ENCODE peak calls at places on chromosomes 2 and 18, in five cellular contexts. N is foreskin fibroblast; V is frontal cortex; K is activated CD4-positive, alpha-beta T cell treated with anti-CD3 and anti-CD28 coated beads, Interleukin-2, amount 10 ng/mL, durations not matched to agents 24 days and 14 days; T is fibroblast of lung. U is an unnamed sample.

GRCh38 chr18:49048361-49048760 is 97.6 kb upstream of the SMAD7 start:
- DNase-seq in N (peak; percentile 64), V (no peak), K (no peak), T (peak; percentile 68), U (peak; percentile 88)

GRCh38 chr2:239462671-239463506 is 62.1 kb upstream of the HDAC4 start:
- DNase-seq in N (no peak), V (no peak), K (no peak), T (no peak), U (no peak)

GRCh38 chr2:10139536-10139935 is 17.0 kb downstream of the RRM2 start:
- DNase-seq in N (no peak), V (no peak), K (no peak), T (no peak), U (no peak)

GRCh38 chr2:7988440-7988839 is 693.4 kb upstream of the ID2 start:
- DNase-seq in N (no peak), V (no peak), K (no peak), T (no peak), U (no peak)

GRCh38 chr18:70181015-70181414 is 24.5 kb downstream of the RTTN start:
- DNase-seq in N (peak; percentile 77), V (no peak), K (no peak), T (peak; percentile 94), U (peak; percentile 40)

GRCh38 chr18:11859903-11860407 is 8.7 kb downstream of the CHMP1B start:
- DNase-seq in N (peak; percentile 80), V (no peak), K (no peak), T (peak; percentile 88), U (peak; percentile 67)

GRCh38 chr2:174449033-174449432 is 37.8 kb downstream of the GPR155 start:
- DNase-seq in N (no peak), V (no peak), K (no peak), T (no peak), U (peak; percentile 24)

GRCh38 chr18:52288403-52289004 is 51.5 kb upstream of the DCC start:
- DNase-seq in N (peak; percentile 31), V (no peak), K (peak; percentile 65), T (no peak), U (no peak)

GRCh38 chr2:141557329-141558098 is 573.3 kb downstream of the LRP1B start:
- DNase-seq in N (peak; percentile 78), V (no peak), K (no peak), T (peak; percentile 99), U (peak; percentile 58)

GRCh38 chr2:675982-676646 is 1.1 kb downstream of the TMEM18 start:
- DNase-seq in N (peak; percentile 96), V (no peak), K (no peak), T (peak; percentile 91), U (peak; percentile 87)

GRCh38 chr2:174682578-174683391 is 81.5 kb downstream of the CHRNA1 start:
- DNase-seq in N (peak; percentile 87), V (peak; percentile 89), K (peak; percentile 89), T (peak; percentile 63), U (peak; percentile 55)